ENCODE peak calls at places on chromosomes 13 and 19, in ten cellular contexts. E is right atrium auricular region; R is adrenal gland; L is thoracic aorta; D is neural progenitor cell; B is DND-41; G is CD8-positive, alpha-beta memory T cell; Y is tibial nerve; P is lung; I is hepatocyte. C is an unnamed sample.

GRCh38 chr13:40243982-40244381 is 422.5 kb downstream of the FOXO1 start:
- DNase-seq in E (no peak), R (no peak), L (no peak), D (no peak), B (no peak), G (no peak), Y (no peak), P (no peak), I (no peak), C (no peak)

GRCh38 chr13:36382030-36382429 is 35.8 kb upstream of the SPART start:
- DNase-seq in E (no peak), R (no peak), L (no peak), D (no peak), B (no peak), G (no peak), Y (no peak), P (no peak), I (no peak), C (no peak)

GRCh38 chr13:40026174-40026585 is 370.7 kb downstream of the COG6 start:
- DNase-seq in E (no peak), R (no peak), L (no peak), D (no peak), B (no peak), G (peak; percentile 9), Y (no peak), P (no peak), I (no peak), C (peak; percentile 54)

GRCh38 chr19:1214862-1215731 is 9.5 kb downstream of the STK11 start:
- DNase-seq in E (no peak), R (peak; percentile 90), L (no peak), D (no peak), B (no peak), G (no peak), Y (no peak), P (no peak), I (no peak), C (no peak)

GRCh38 chr19:6849876-6850275 is 37.5 kb upstream of the ADGRE1 start:
- DNase-seq in E (no peak), R (no peak), L (no peak), D (no peak), B (no peak), G (no peak), Y (no peak), P (no peak), I (no peak), C (no peak)

GRCh38 chr19:32914879-32915278 is 45.3 kb upstream of the SLC7A9 start:
- DNase-seq in E (no peak), R (no peak), L (no peak), D (no peak), B (no peak), G (no peak), Y (no peak), P (no peak), I (no peak), C (no peak)

GRCh38 chr13:89910166-89910565 is 1437.3 kb upstream of the MIR17HG start:
- DNase-seq in E (no peak), R (no peak), L (no peak), D (no peak), B (no peak), G (no peak), Y (no peak), P (no peak), I (no peak), C (no peak)

GRCh38 chr19:50488795-50489194 is 12.1 kb upstream of the GARIN5A start:
- DNase-seq in E (no peak), R (no peak), L (no peak), D (no peak), B (no peak), G (no peak), Y (no peak), P (no peak), I (no peak), C (no peak)

GRCh38 chr19:16254851-16255408 is 57.2 kb downstream of the AP1M1 start:
- DNase-seq in E (no peak), R (no peak), L (no peak), D (no peak), B (no peak), G (no peak), Y (no peak), P (no peak), I (no peak), C (no peak)
- H3K4me1 ChIP-seq in E (no peaks in the 10 kb centered on the region), R (peaks cover 4% of the 10 kb centered on the region), L (peaks cover 27% of the 10 kb centered on the region), D (no peaks in the 10 kb centered on the region), B (no peaks in the 10 kb centered on the region), G (peaks cover 28% of the 10 kb centered on the region), Y (peaks cover 13% of the 10 kb centered on the region), P (peaks cover 17% of the 10 kb centered on the region), I (no peaks in the 10 kb centered on the region), C (peaks cover 21% of the 10 kb centered on the region)

GRCh38 chr13:111895896-111896821 is 170.8 kb upstream of the SOX1 start:
- DNase-seq in E (peak; percentile 54), R (no peak), L (no peak), D (no peak), B (no peak), G (no peak), Y (no peak), P (no peak), I (no peak), C (no peak)
- H3K9me3 ChIP-seq in E (no peaks in the 10 kb centered on the region), R (no peaks in the 10 kb centered on the region), L (no peaks in the 10 kb centered on the region), D (no peaks in the 10 kb centered on the region), B (no peaks in the 10 kb centered on the region), G (no peaks in the 10 kb centered on the region), Y (peaks cover 5% of the 10 kb centered on the region), P (no peaks in the 10 kb centered on the region), I (no peaks in the 10 kb centered on the region), C (no peaks in the 10 kb centered on the region)

DNA sequence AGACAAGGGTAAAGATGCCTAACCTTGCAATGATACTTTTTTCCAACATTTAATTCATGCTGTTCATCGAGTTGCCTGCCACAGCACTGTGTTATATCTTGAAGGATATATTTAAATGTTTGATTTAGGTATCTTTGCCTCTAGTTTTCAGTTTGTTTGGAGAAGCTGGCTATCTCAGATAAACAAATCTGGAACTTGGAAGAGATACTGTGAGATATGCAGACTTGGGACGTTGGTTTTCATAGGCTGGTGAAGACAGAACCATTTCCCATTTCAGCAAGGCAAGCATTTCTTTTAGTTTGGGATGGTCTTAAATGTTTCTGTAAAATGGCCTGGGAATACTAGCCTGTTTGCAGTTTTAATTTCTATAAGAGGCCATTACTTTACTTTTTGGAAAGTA is 3.3 kb downstream of the RNASEH2B start:
- DNase-seq in E (no peak), R (no peak), L (no peak), D (no peak), B (no peak), G (no peak), Y (no peak), P (no peak), I (no peak), C (no peak)
- H3K4me1 ChIP-seq in E (no peaks in the 10 kb centered on the region), R (peaks cover 3% of the 10 kb centered on the region), L (peaks cover 49% of the 10 kb centered on the region), D (peaks cover 25% of the 10 kb centered on the region), B (peaks cover 75% of the 10 kb centered on the region), G (peaks cover 42% of the 10 kb centered on the region), Y (peaks cover 37% of the 10 kb centered on the region), P (peaks cover 15% of the 10 kb centered on the region), I (peaks cover 23% of the 10 kb centered on the region), C (peaks cover 76% of the 10 kb centered on the region)

GRCh38 chr19:55947532-55947931 is at the start of gene NLRP8:
- DNase-seq in E (no peak), R (no peak), L (no peak), D (no peak), B (no peak), G (no peak), Y (no peak), P (no peak), I (no peak), C (no peak)
- H3K9me3 ChIP-seq in E (peaks cover 9% of the 10 kb centered on the region), R (no peaks in the 10 kb centered on the region), L (no peaks in the 10 kb centered on the region), D (no peaks in the 10 kb centered on the region), B (no peaks in the 10 kb centered on the region), G (no peaks in the 10 kb centered on the region), Y (peaks cover 2% of the 10 kb centered on the region), P (no peaks in the 10 kb centered on the region), I (no peaks in the 10 kb centered on the region), C (no peaks in the 10 kb centered on the region)

C was measured in CD4-positive, alpha-beta memory T cell.